ENCODE peak calls at places on chromosomes 4 and X, in six cellular contexts. J is NT2/D1, B is pancreas, P is Peyer's patch, Y is BJ, I is ovary. M is an unnamed sample.

GRCh38 chrX:120213438-120214265 is 37.0 kb upstream of the ZBTB33 start:
- DNase-seq in I (peak; percentile 70), Y (peak; percentile 0), B (peak; percentile 11), J (peak; percentile 64), P (no peak), M (peak; percentile 73)

GRCh38 chrX:120269379-120270035 is 18.9 kb downstream of the ZBTB33 start:
- DNase-seq in P (no peak), Y (no peak), B (no peak), I (no peak), J (no peak), M (no peak)

GRCh38 chrX:151722241-151722846 is 6.5 kb downstream of the FATE1 start:
- DNase-seq in I (no peak), B (no peak), Y (no peak), J (no peak), P (peak; percentile 48), M (peak; percentile 80)

GRCh38 chr4:145735330-145735638 is 55.3 kb downstream of the C4orf51 start:
- DNase-seq in J (no peak), P (no peak), Y (peak; percentile 88), B (no peak), I (no peak), M (no peak)

GRCh38 chrX:54048413-54048812 is 4.1 kb upstream of the PHF8 start:
- DNase-seq in Y (no peak), I (no peak), J (no peak), B (no peak), P (no peak), M (no peak)

GRCh38 chr4:7646384-7647061 is 211.8 kb upstream of the PSAPL1 start:
- DNase-seq in Y (no peak), P (no peak), J (no peak), I (no peak), B (no peak), M (no peak)

GRCh38 chr4:85748654-85749053 is 273.7 kb downstream of the ARHGAP24 start:
- DNase-seq in Y (no peak), J (no peak), P (no peak), I (no peak), B (no peak), M (no peak)

GRCh38 chr4:100962698-100963097 is 384.6 kb downstream of the PPP3CA start:
- DNase-seq in J (no peak), Y (no peak), P (no peak), I (no peak), B (no peak), M (no peak)

GRCh38 chrX:2388669-2389068 is 112.1 kb downstream of the DHRSX start:
- DNase-seq in Y (no peak), B (no peak), P (no peak), J (no peak), I (no peak), M (no peak)

GRCh38 chrX:7133036-7133412 is 14.5 kb upstream of the STS start:
- DNase-seq in Y (no peak), I (peak; percentile 23), B (no peak), J (no peak), P (no peak), M (no peak)

GRCh38 chr4:3440979-3441500 is 728 bp upstream of the HGFAC start:
- DNase-seq in J (no peak), Y (no peak), I (peak; percentile 15), B (no peak), P (no peak), M (peak; percentile 72)

GRCh38 chr4:39369301-39369700 is 3.1 kb upstream of the RFC1 start:
- DNase-seq in Y (no peak), B (no peak), I (no peak), P (no peak), J (no peak), M (no peak)

GRCh38 chr4:59848457-59848856 is 1351.7 kb upstream of the ADGRL3 start:
- DNase-seq in B (no peak), Y (no peak), J (no peak), P (no peak), I (no peak), M (no peak)

GRCh38 chr4:41141910-41142309 is 72.4 kb downstream of the APBB2 start:
- DNase-seq in B (no peak), J (no peak), I (no peak), P (no peak), Y (peak; percentile 80), M (no peak)

GRCh38 chr4:143026459-143027170 is 158.1 kb upstream of the USP38 start:
- DNase-seq in B (no peak), P (no peak), J (no peak), Y (no peak), I (no peak), M (no peak)

GRCh38 chr4:72326692-72327632 is 242.1 kb downstream of the ADAMTS3 start:
- DNase-seq in P (no peak), Y (no peak), I (no peak), B (no peak), J (no peak), M (no peak)

GRCh38 chr4:54525602-54526001 is 132.2 kb upstream of the KIT start:
- DNase-seq in Y (peak; percentile 86), I (no peak), P (no peak), B (no peak), J (no peak), M (no peak)

DNA sequence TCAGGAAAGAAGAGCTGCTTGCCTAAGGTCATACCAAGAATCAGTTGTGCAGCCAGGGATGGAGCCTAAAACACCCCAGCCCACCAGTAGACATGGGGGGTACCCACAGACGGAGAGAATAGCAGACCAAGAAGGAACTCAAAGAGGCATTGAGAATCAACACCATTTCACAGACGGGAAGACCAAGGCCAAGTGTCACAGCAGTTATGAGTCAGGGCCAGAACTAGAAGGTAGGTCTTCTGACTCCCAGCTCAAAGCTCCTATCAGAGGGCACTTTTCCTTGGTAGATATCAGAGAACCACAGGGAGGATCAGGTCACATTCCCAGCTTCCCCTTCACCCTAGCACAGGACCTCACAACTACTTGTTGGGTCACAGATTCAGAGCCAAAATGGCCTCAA is 14.5 kb downstream of the OTUD5 start:
- DNase-seq in J (no peak), Y (no peak), B (no peak), I (no peak), P (no peak), M (no peak)
- H3K4me3 ChIP-seq in J (no peak overlapping the region), Y (no peak overlapping the region), B (no peak overlapping the region), I (no peak overlapping the region), P (no peak overlapping the region), M (no peak overlapping the region)

GRCh38 chr4:6620296-6620695 is 20.2 kb upstream of the MRFAP1 start:
- DNase-seq in Y (no peak), J (no peak), I (no peak), B (no peak), P (no peak), M (peak; percentile 30)

GRCh38 chr4:6619116-6619465 is 21.4 kb upstream of the MRFAP1 start:
- DNase-seq in B (no peak), I (no peak), J (no peak), Y (no peak), P (no peak), M (no peak)

GRCh38 chr4:6618386-6619115 is 21.9 kb upstream of the MRFAP1 start:
- DNase-seq in I (no peak), Y (no peak), P (no peak), B (no peak), J (no peak), M (peak; percentile 30)

GRCh38 chr4:6620891-6621555 is 19.5 kb upstream of the MRFAP1 start:
- DNase-seq in I (no peak), Y (no peak), P (no peak), B (no peak), J (no peak), M (peak; percentile 73)

GRCh38 chr4:6619466-6620255 is 20.8 kb upstream of the MRFAP1 start:
- DNase-seq in I (no peak), B (no peak), Y (no peak), J (no peak), P (no peak), M (peak; percentile 36)
- H3K27me3 ChIP-seq in I (no peaks in the 10 kb centered on the region), B (no peaks in the 10 kb centered on the region), Y (no peaks in the 10 kb centered on the region), J (no peaks in the 10 kb centered on the region), P (no peaks in the 10 kb centered on the region), M (no peaks in the 10 kb centered on the region)

DNA sequence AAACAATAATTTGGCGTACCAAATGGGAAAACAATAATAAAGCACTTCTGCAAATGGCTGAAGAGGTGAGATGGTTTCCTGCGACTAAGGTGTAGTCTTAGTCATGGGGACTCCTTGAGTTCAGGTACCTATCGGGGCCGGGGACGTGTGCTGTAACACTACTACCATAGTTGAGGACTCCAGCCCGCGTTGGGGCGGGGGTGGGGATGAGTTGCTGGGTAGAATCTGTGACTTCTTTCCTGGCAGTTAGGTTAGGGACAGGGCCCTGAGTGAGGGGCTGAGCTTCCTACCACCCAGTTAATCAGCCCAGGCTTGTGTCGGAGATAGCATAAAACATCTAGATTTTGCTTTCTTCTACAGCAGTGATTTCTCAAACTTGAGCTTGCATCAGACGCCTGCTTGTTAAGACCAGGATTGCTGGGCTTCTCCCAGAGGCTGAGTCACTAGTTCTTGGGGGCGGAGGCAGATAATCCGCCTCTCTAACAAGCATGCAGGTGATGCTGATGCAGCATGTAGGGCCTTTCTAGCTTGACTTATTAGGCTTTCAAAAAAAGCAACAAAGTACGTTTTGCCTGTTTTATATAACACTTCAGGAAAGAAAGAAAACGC is 30.2 kb downstream of the RBBP7 start:
- DNase-seq in Y (peak; percentile 27), I (peak; percentile 58), J (peak; percentile 25), B (no peak), P (no peak), M (peak; percentile 39)
- H3K36me3 ChIP-seq in Y (no peaks in the 10 kb centered on the region), I (no peaks in the 10 kb centered on the region), J (peaks cover 83% of the 10 kb centered on the region), B (peaks cover 13% of the 10 kb centered on the region), P (no peaks in the 10 kb centered on the region), M (peaks cover 37% of the 10 kb centered on the region)

GRCh38 chrX:153927936-153928760 is 2.1 kb upstream of the ARHGAP4 start:
- DNase-seq in Y (peak; percentile 92), P (peak; percentile 95), I (peak; percentile 96), B (peak; percentile 93), J (peak; percentile 87), M (peak; percentile 97)

GRCh38 chrX:153925739-153926593 is at the start of gene ARHGAP4:
- DNase-seq in Y (no peak), I (no peak), J (no peak), B (no peak), P (peak; percentile 53), M (peak; percentile 82)

GRCh38 chrX:153926594-153926862 is 464 bp upstream of the ARHGAP4 start:
- DNase-seq in P (no peak), Y (no peak), I (no peak), J (no peak), B (no peak), M (peak; percentile 81)

GRCh38 chrX:153927686-153927935 is 1.5 kb upstream of the ARHGAP4 start:
- DNase-seq in P (no peak), J (no peak), B (no peak), Y (no peak), I (no peak), M (no peak)

DNA sequence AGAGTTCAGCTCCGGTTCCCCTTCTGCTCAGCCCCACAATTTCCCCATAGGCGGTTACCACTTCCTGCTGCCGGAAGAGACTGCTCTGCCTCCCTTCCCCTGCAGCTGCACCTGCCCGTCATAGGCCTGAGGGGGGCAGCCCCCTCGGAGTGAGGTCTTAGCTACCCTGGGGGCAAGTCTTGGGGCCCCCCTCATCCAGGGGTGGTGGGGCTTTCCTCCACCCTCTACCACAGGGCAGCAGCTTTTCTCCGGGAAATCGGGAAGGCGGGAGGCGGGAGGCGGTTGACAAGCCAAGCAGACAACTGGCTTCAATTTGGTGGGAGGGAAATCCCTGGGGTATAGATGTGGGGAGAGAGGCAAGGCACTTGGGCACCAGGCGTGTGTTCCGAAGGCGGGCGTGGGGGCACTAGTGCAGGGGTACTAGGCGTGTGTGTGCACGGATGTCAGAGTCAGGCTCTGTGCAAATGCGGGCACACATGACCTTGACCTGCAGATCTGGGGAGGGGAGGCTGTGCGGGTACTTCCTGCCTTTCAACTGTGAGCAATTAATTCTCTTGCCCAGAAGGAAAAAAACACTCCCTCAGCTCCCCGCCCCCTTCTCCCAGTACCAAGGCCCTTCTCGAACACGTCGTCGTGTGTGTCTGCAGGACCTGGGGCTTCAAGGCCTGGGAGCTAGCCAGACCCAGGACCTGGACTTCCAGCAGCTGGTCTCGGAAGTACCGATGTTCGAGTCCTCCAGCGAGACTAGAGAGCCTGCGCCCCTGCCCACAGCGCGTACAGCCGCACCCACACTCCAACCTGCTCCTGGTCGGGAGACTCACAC is 1.0 kb upstream of the ARHGAP4 start:
- DNase-seq in B (peak; percentile 28), I (peak; percentile 49), P (peak; percentile 64), J (no peak), Y (no peak), M (no peak)
- H3K4me3 ChIP-seq in B (peak overlapping the region; percentile 63), I (peak overlapping the region; percentile 69), P (peak overlapping the region; percentile 63), J (peak overlapping the region; percentile 50), Y (peak overlapping the region; percentile 54), M (peak overlapping the region; percentile 66)

M was measured in H7.